ENCODE peak calls at places on chromosomes 12 and 14, in nine cellular contexts. X is A549; W is ecto neural progenitor cell; A is hepatic stellate cell; C is mammary epithelial cell; E is left kidney; F is activated CD8-positive, alpha-beta memory T cell treated with anti-CD3 and anti-CD28 coated beads, Interleukin-2, amount 50 U/mL, for 4 hours; J is NCI-H1092 treated with DMSO at 0.1 percent for 48 hours; D is fibroblast of the aortic adventitia. L is an unnamed sample.

GRCh38 chr14:30129795-30130194 is 202.1 kb upstream of the PRKD1 start:
- DNase-seq in X (no peak), W (no peak), A (no peak), C (no peak), E (no peak), F (no peak), J (no peak), D (peak; percentile 23), L (no peak)

GRCh38 chr14:83441801-83442200 is 1908.1 kb upstream of the SEL1L start:
- DNase-seq in X (no peak), W (no peak), A (no peak), C (no peak), E (no peak), F (no peak), J (no peak), D (no peak), L (no peak)

GRCh38 chr12:131616316-131617098 is 94.4 kb upstream of the SFSWAP start:
- DNase-seq in X (no peak), W (no peak), A (no peak), C (no peak), E (no peak), F (no peak), J (no peak), D (no peak), L (no peak)

GRCh38 chr12:1796515-1797010 is 23.8 kb upstream of the LRTM2 start:
- DNase-seq in X (no peak), W (peak; percentile 55), A (peak; percentile 27), C (no peak), E (peak; percentile 66), F (peak; percentile 46), J (no peak), D (no peak), L (no peak)

GRCh38 chr12:113800201-113800600 is 165.9 kb downstream of the RBM19 start:
- DNase-seq in X (no peak), W (no peak), A (no peak), C (no peak), E (no peak), F (no peak), J (no peak), D (no peak), L (no peak)

GRCh38 chr12:59372971-59373370 is 222.9 kb upstream of the SLC16A7 start:
- DNase-seq in X (peak; percentile 4), W (no peak), A (peak; percentile 5), C (peak; percentile 31), E (peak; percentile 26), F (no peak), J (no peak), D (peak; percentile 26), L (no peak)

GRCh38 chr12:230925-231671 is 17.1 kb upstream of the SLC6A12 start:
- DNase-seq in X (no peak), W (peak; percentile 51), A (no peak), C (no peak), E (no peak), F (no peak), J (peak; percentile 93), D (no peak), L (no peak)

GRCh38 chr12:851913-852312 is 97.6 kb downstream of the RAD52 start:
- DNase-seq in X (peak; percentile 27), W (no peak), A (peak; percentile 37), C (peak; percentile 70), E (no peak), F (no peak), J (no peak), D (peak; percentile 88), L (no peak)

GRCh38 chr14:76577837-76578236 is 183.4 kb upstream of the VASH1 start:
- DNase-seq in X (no peak), W (no peak), A (no peak), C (no peak), E (no peak), F (no peak), J (no peak), D (no peak), L (no peak)

GRCh38 chr12:868722-869121 is 80.8 kb downstream of the RAD52 start:
- DNase-seq in X (no peak), W (no peak), A (no peak), C (no peak), E (no peak), F (no peak), J (no peak), D (no peak), L (no peak)

GRCh38 chr14:62428429-62429203 is 616.6 kb downstream of the KCNH5 start:
- DNase-seq in X (no peak), W (no peak), A (no peak), C (peak; percentile 70), E (no peak), F (no peak), J (no peak), D (no peak), L (no peak)

GRCh38 chr14:53231166-53231565 is 78.0 kb upstream of the DDHD1 start:
- DNase-seq in X (no peak), W (no peak), A (no peak), C (no peak), E (peak; percentile 89), F (no peak), J (no peak), D (no peak), L (no peak)

GRCh38 chr12:132282950-132283771 is 46.2 kb downstream of the GALNT9 start:
- DNase-seq in X (no peak), W (no peak), A (no peak), C (no peak), E (peak; percentile 93), F (no peak), J (no peak), D (no peak), L (no peak)

GRCh38 chr12:115103884-115104883 is 420.2 kb upstream of the TBX3 start:
- DNase-seq in X (peak; percentile 29), W (no peak), A (peak; percentile 11), C (no peak), E (peak; percentile 22), F (no peak), J (no peak), D (peak; percentile 84), L (no peak)

GRCh38 chr12:52925717-52926595 is 21.1 kb upstream of the KRT8 start:
- DNase-seq in X (peak; percentile 84), W (peak; percentile 56), A (no peak), C (peak; percentile 81), E (peak; percentile 85), F (no peak), J (peak; percentile 65), D (no peak), L (no peak)

GRCh38 chr12:77751939-77752338 is 78.8 kb upstream of the NAV3 start:
- DNase-seq in X (no peak), W (no peak), A (no peak), C (no peak), E (no peak), F (no peak), J (peak; percentile 33), D (peak; percentile 91), L (no peak)

GRCh38 chr14:99035712-99036593 is 236.0 kb downstream of the BCL11B start:
- DNase-seq in X (peak; percentile 79), W (peak; percentile 79), A (peak; percentile 93), C (peak; percentile 96), E (peak; percentile 79), F (no peak), J (no peak), D (peak; percentile 75), L (no peak)

GRCh38 chr12:104676636-104677035 is 219.9 kb downstream of the CHST11 start:
- DNase-seq in X (no peak), W (no peak), A (no peak), C (no peak), E (no peak), F (no peak), J (no peak), D (no peak), L (no peak)

GRCh38 chr14:61761557-61761956 is 663 bp upstream of the SNAPC1 start:
- DNase-seq in X (no peak), W (no peak), A (no peak), C (no peak), E (no peak), F (no peak), J (no peak), D (no peak), L (no peak)

GRCh38 chr14:102516531-102517411 is 7.2 kb upstream of the ANKRD9 start:
- DNase-seq in X (peak; percentile 58), W (peak; percentile 91), A (peak; percentile 79), C (peak; percentile 35), E (peak; percentile 74), F (peak; percentile 72), J (peak; percentile 62), D (no peak), L (peak; percentile 89)

GRCh38 chr12:18296201-18296908 is 35.0 kb downstream of the PIK3C2G start:
- DNase-seq in X (no peak), W (no peak), A (no peak), C (peak; percentile 44), E (no peak), F (no peak), J (no peak), D (peak; percentile 46), L (no peak)

GRCh38 chr12:67798763-67799162 is 150.2 kb downstream of the DYRK2 start:
- DNase-seq in X (no peak), W (no peak), A (no peak), C (no peak), E (no peak), F (no peak), J (no peak), D (peak; percentile 26), L (no peak)

GRCh38 chr12:52235001-52235760 is 2.1 kb downstream of the KRT7 start:
- DNase-seq in X (peak; percentile 32), W (no peak), A (peak; percentile 71), C (no peak), E (no peak), F (no peak), J (no peak), D (peak; percentile 45), L (no peak)

GRCh38 chr12:51218607-51219161 is 822 bp upstream of the POU6F1 start:
- DNase-seq in X (peak; percentile 37), W (no peak), A (no peak), C (no peak), E (peak; percentile 53), F (no peak), J (no peak), D (no peak), L (no peak)

GRCh38 chr14:95482967-95483842 is 33.2 kb downstream of the SYNE3 start:
- DNase-seq in X (peak; percentile 67), W (no peak), A (peak; percentile 96), C (peak; percentile 80), E (no peak), F (no peak), J (no peak), D (peak; percentile 96), L (no peak)

GRCh38 chr12:8823565-8824300 is 1.3 kb downstream of the A2ML1 start:
- DNase-seq in X (peak; percentile 33), W (peak; percentile 80), A (no peak), C (no peak), E (peak; percentile 59), F (no peak), J (no peak), D (peak; percentile 39), L (no peak)

GRCh38 chr12:106885026-106885425 is 70.7 kb upstream of the TMEM263 start:
- DNase-seq in X (no peak), W (no peak), A (no peak), C (no peak), E (no peak), F (no peak), J (no peak), D (no peak), L (no peak)

GRCh38 chr12:107649615-107650014 is 36.0 kb upstream of the PWP1 start:
- DNase-seq in X (no peak), W (no peak), A (no peak), C (no peak), E (peak; percentile 52), F (no peak), J (no peak), D (peak; percentile 35), L (no peak)

L was measured in GM12892.